ENCODE peak calls at places on chromosomes 7 and 10, in eight cellular contexts. H is HCT116, O is C1 segment of cervical spinal cord, S is fibroblast of pulmonary artery, T is NCI-H2081, L is pancreas, F is mesothelial cell of epicardium, R is NCI-H345. P is an unnamed sample.

GRCh38 chr7:143300959-143301617 is 12.9 kb downstream of the CASP2 start:
- DNase-seq in L (no peak), F (no peak), R (no peak), H (no peak), T (no peak), O (no peak), S (no peak), P (no peak)

GRCh38 chr7:86411804-86412203 is 231.9 kb upstream of the GRM3 start:
- DNase-seq in T (no peak), S (no peak), H (no peak), F (no peak), R (no peak), O (no peak), L (no peak), P (no peak)

GRCh38 chr7:96596120-96596826 is 113.4 kb downstream of the SEM1 start:
- DNase-seq in L (peak), S (peak), F (no peak), R (peak), T (peak), H (no peak), O (no peak), P (peak)

GRCh38 chr10:70293169-70293813 is 9.5 kb upstream of the NPFFR1 start:
- DNase-seq in R (no peak), S (no peak), H (no peak), O (no peak), T (no peak), F (no peak), L (no peak), P (no peak)

GRCh38 chr10:102596506-102596971 is 47.7 kb upstream of the TRIM8 start:
- DNase-seq in H (peak), F (no peak), T (peak), R (peak), L (no peak), S (peak), O (peak), P (peak)

GRCh38 chr7:30206466-30206865 is 71.7 kb downstream of the MTURN start:
- DNase-seq in F (no peak), S (peak), L (no peak), H (peak), O (no peak), R (no peak), T (no peak), P (peak)

GRCh38 chr10:87658383-87658795 is 1.3 kb upstream of the PAPSS2 start:
- DNase-seq in L (no peak), S (no peak), T (no peak), F (no peak), R (peak), H (no peak), O (no peak), P (peak)

GRCh38 chr7:768881-769504 is 41.9 kb upstream of the PRKAR1B start:
- DNase-seq in L (no peak), R (no peak), F (no peak), S (peak), O (peak), H (no peak), T (peak), P (peak)

GRCh38 chr10:48507933-48508830 is 96.7 kb downstream of the ARHGAP22 start:
- DNase-seq in L (no peak), H (no peak), O (no peak), R (no peak), T (no peak), S (no peak), F (no peak), P (peak)

GRCh38 chr7:73560035-73560835 is 2.7 kb upstream of the BCL7B start:
- DNase-seq in S (peak), L (no peak), R (no peak), O (no peak), H (no peak), T (no peak), F (no peak), P (peak)

GRCh38 chr10:6170638-6171037 is 32.1 kb upstream of the PFKFB3 start:
- DNase-seq in S (no peak), H (no peak), F (no peak), R (no peak), L (no peak), O (no peak), T (no peak), P (no peak)

GRCh38 chr7:16652888-16653287 is 6.9 kb downstream of the BZW2 start:
- DNase-seq in R (peak), S (no peak), T (peak), H (no peak), F (no peak), L (peak), O (no peak), P (peak)

GRCh38 chr10:78604721-78605120 is 464.0 kb upstream of the ZMIZ1 start:
- DNase-seq in S (no peak), T (no peak), L (no peak), F (no peak), R (no peak), H (no peak), O (no peak), P (no peak)

GRCh38 chr10:129784891-129785290 is 179.2 kb downstream of the EBF3 start:
- DNase-seq in F (no peak), R (no peak), H (no peak), L (no peak), O (no peak), S (no peak), T (no peak), P (no peak)